ENCODE peak calls at places on chromosome 21, in six cellular contexts. V is effector memory CD4-positive, alpha-beta T cell; K is GM23338; O is endodermal cell; Z is CD8-positive, alpha-beta memory T cell; F is cardiac muscle cell. G is an unnamed sample. For H3K36me3, the result is how much of the 10 kb centered on the place peaks cover.

GRCh38 chr21:16419188-16419874 is 689.5 kb downstream of the USP25 start:
- DNase-seq in O (no peak), V (no peak), F (peak), K (peak), Z (no peak), G (no peak)

GRCh38 chr21:9839011-9839661 is 682.2 kb upstream of the TPTE start:
- DNase-seq in O (no peak), F (no peak), Z (no peak), K (no peak), V (no peak), G (no peak)

GRCh38 chr21:15932681-15933200 is 203.0 kb downstream of the USP25 start:
- DNase-seq in O (no peak), K (no peak), F (no peak), Z (no peak), V (no peak), G (no peak)

GRCh38 chr21:29943885-29944284 is 4.1 kb upstream of the GRIK1 start:
- DNase-seq in F (no peak), K (peak), Z (no peak), V (no peak), O (peak), G (no peak)

GRCh38 chr21:29174607-29175013 is 44.2 kb downstream of the MAP3K7CL start:
- DNase-seq in F (no peak), K (no peak), Z (no peak), O (no peak), V (no peak), G (no peak)

GRCh38 chr21:16536661-16537359 is 807.0 kb downstream of the USP25 start:
- DNase-seq in K (no peak), O (no peak), F (no peak), V (no peak), Z (no peak), G (no peak)

GRCh38 chr21:35920428-35920827 is 139.9 kb downstream of the SETD4 start:
- DNase-seq in K (no peak), O (no peak), Z (no peak), V (no peak), F (no peak), G (no peak)

GRCh38 chr21:14718957-14719356 is 172.8 kb upstream of the SAMSN1 start:
- DNase-seq in F (no peak), K (no peak), O (no peak), V (no peak), Z (no peak), G (no peak)

GRCh38 chr21:36388835-36389234 is 3.6 kb downstream of the CHAF1B start:
- DNase-seq in V (no peak), O (peak), Z (no peak), K (peak), F (no peak), G (peak)

GRCh38 chr21:38804617-38805281 is 980 bp upstream of the ETS2 start:
- DNase-seq in V (no peak), K (peak), O (peak), Z (peak), F (peak), G (no peak)

GRCh38 chr21:37273440-37273839 is 6.3 kb upstream of the VPS26C start:
- DNase-seq in V (no peak), F (no peak), K (peak), Z (no peak), O (no peak), G (no peak)

GRCh38 chr21:24076179-24076578 is 1531.1 kb downstream of the MRPL39 start:
- DNase-seq in O (no peak), K (no peak), Z (no peak), F (no peak), V (no peak), G (no peak)

GRCh38 chr21:18602711-18603110 is 199.1 kb upstream of the TMPRSS15 start:
- DNase-seq in F (no peak), O (no peak), V (no peak), K (no peak), Z (no peak), G (no peak)

GRCh38 chr21:41570791-41571355 is 62.9 kb upstream of the TMPRSS2 start:
- DNase-seq in F (no peak), K (no peak), O (no peak), Z (no peak), V (no peak), G (no peak)

GRCh38 chr21:29265690-29266479 is 32.8 kb upstream of the BACH1 start:
- DNase-seq in F (no peak), Z (no peak), O (no peak), V (no peak), K (no peak), G (no peak)

GRCh38 chr21:18403685-18404084 is at the start of gene TMPRSS15:
- DNase-seq in Z (no peak), K (no peak), O (no peak), F (no peak), V (no peak), G (no peak)

GRCh38 chr21:39004776-39005605 is 178.3 kb downstream of the PSMG1 start:
- DNase-seq in Z (no peak), K (no peak), V (no peak), O (peak), F (no peak), G (no peak)

GRCh38 chr21:39537571-39537970 is 75.2 kb upstream of the B3GALT5 start:
- DNase-seq in V (no peak), O (no peak), Z (no peak), F (no peak), K (peak), G (peak)

GRCh38 chr21:40635336-40635735 is 211.6 kb downstream of the DSCAM start:
- DNase-seq in O (no peak), V (no peak), K (no peak), Z (no peak), F (no peak), G (no peak)

GRCh38 chr21:38768385-38769071 is 37.2 kb upstream of the ETS2 start:
- DNase-seq in F (no peak), K (no peak), V (no peak), O (no peak), Z (no peak), G (no peak)

GRCh38 chr21:46661211-46661625 is 25.7 kb downstream of the PRMT2 start:
- DNase-seq in V (no peak), K (peak), O (peak), Z (peak), F (peak), G (no peak)

GRCh38 chr21:14543983-14544382 is 2.1 kb downstream of the SAMSN1 start:
- DNase-seq in Z (no peak), F (no peak), O (no peak), K (no peak), V (no peak), G (no peak)

GRCh38 chr21:39359382-39359781 is 10.5 kb upstream of the HMGN1 start:
- DNase-seq in V (no peak), Z (no peak), F (no peak), O (no peak), K (no peak), G (no peak)

GRCh38 chr21:38181101-38181500 is 75.7 kb upstream of the KCNJ15 start:
- DNase-seq in K (no peak), V (no peak), O (no peak), Z (no peak), F (no peak), G (no peak)

GRCh38 chr21:36419996-36420395 is 34.8 kb downstream of the CHAF1B start:
- DNase-seq in Z (no peak), V (no peak), O (peak), F (peak), K (peak), G (peak)

GRCh38 chr21:38538353-38538752 is 40.1 kb upstream of the ERG start:
- DNase-seq in Z (no peak), V (no peak), K (no peak), O (no peak), F (no peak), G (no peak)

GRCh38 chr21:26591543-26591942 is 18.5 kb upstream of the CYYR1 start:
- DNase-seq in F (no peak), O (no peak), V (no peak), Z (no peak), K (no peak), G (no peak)

GRCh38 chr21:26583737-26584136 is 10.7 kb upstream of the CYYR1 start:
- DNase-seq in K (peak), O (no peak), Z (no peak), V (no peak), F (no peak), G (no peak)

GRCh38 chr21:26581818-26582217 is 8.7 kb upstream of the CYYR1 start:
- DNase-seq in O (no peak), V (no peak), F (no peak), Z (no peak), K (no peak), G (no peak)

DNA sequence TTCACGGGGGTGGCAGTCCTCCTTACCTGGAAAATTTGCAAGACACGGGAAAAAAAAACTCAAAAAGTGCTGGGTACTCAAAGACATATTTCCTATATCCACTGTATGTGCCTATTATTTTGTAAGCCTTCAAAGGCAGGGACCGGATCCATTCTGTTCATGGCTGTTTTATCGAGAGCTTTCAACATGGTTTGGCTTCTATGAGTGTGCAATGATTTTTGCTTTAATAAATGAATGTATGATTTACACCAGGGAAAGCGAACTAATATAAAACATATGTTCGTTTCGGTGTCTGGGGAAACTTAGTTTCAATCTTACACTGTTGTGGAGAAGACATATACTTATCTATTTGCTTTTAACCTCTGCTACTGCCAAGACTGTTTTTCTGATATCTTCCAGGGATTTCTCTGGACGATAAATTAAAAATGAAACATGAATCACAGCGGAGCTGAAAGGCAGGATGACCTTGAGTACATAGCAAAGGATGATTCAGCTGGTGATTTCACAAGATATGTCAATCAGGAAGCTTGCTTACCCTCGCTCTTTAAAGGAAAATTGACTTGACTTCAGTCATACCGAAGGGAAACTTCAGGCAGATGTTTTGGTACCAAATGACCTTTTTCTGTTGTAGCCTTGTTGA is 14.7 kb upstream of the CYYR1 start:
- DNase-seq in V (no peak), F (no peak), Z (no peak), K (no peak), O (no peak), G (no peak)
- H3K27ac ChIP-seq in V (no peak), F (no peak), Z (no peak), K (no peak), O (no peak), G (no peak)

DNA sequence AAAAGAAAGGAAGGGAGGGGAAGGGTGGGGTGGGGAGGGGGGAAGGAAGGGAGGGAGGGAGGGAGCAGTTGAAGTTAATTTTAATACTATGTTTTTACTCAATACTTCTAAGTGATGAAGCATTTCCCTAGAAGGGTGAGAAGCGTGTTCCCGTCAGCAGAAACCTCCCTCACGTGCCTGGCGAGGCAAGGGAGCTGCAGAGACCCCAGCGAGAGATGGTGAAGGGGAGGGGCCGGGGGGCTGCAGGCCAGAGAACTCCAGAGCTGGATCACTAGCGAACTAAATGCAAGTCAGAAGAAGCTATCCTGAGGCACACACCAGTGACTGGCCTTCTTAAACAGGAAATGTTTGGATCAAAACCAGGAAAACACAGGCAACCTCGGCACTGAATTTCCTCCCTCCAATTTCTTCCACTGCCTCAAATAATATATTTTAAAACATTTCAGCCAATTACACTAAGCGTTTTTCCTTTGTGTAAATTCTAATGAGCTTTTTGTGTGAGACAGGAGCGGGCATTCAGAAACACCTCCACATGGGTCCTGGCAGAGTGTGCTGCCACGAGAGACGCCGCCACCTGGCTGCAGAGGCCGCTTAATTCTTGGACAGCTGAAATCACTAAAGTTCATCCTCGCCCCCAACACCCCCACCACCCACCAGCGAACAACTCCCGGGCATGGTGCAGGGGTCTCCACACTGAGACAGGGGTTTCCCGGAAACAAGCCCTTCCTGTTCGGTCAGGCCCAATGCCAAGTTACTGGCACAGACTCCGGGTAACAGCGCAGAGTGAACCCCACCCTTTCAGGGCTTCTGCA is 17.8 kb downstream of the WDR4 start:
- DNase-seq in F (no peak), Z (no peak), K (no peak), O (peak), V (no peak), G (no peak)
- H3K36me3 ChIP-seq in F (under half), Z (under half), K (under half), O (half or more), V (half or more), G (under half)

GRCh38 chr21:43020771-43021170 is 46.4 kb downstream of the PKNOX1 start:
- DNase-seq in V (no peak), O (no peak), Z (no peak), F (no peak), K (no peak), G (no peak)
- H3K27ac ChIP-seq in V (no peak), O (no peak), Z (no peak), F (no peak), K (no peak), G (no peak)

DNA sequence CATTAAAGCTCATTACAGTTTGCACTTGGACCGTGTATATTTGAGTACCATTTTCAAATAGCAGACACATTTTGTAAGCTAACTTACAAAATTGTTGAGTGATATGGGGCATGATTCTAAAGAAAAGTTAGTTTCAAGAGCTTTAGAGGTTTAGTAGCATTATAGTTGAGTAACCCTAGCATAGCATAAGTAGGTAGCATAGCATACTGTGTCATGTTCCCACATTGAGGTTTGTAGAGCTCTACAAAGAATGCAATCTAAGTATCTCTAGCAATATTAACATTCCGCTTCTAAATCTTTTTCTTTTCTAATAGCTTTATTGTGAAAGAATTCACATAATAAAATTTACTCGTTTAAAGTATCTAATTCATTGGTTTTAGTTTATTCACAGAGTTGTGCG is 92.0 kb downstream of the ITSN1 start:
- DNase-seq in K (no peak), Z (no peak), F (no peak), O (no peak), V (no peak), G (no peak)
- H3K36me3 ChIP-seq in K (under half), Z (under half), F (under half), O (under half), V (under half), G (under half)

DNA sequence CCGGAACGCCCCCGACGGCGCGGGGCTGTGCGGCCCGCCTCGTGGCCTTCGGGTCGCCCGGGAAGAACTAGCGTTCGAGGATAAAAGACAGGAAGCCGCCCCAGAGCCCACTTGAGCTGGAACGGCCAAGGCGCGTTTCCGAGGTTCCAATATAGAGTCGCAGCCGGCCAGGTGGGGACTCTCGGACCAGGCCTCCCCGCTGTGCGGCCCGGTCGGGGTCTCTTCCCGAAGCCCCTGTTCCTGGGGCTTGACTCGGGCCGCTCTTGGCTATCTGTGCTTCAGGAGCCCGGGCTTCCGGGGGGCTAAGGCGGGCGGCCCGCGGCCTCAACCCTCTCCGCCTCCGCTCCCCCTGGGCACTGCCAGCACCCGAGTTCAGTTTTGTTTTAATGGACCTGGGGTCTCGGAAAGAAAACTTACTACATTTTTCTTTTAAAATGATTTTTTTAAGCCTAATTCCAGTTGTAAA is 158.8 kb downstream of the RUNX1 start:
- DNase-seq in F (no peak), Z (no peak), O (no peak), K (peak), V (no peak), G (no peak)
- H3K27ac ChIP-seq in F (no peak), Z (peak), O (no peak), K (no peak), V (peak), G (no peak)

GRCh38 chr21:33561373-33561772 is 18.5 kb downstream of the SON start:
- DNase-seq in O (no peak), K (no peak), V (no peak), F (no peak), Z (no peak), G (no peak)
- H3K36me3 ChIP-seq in O (half or more), K (half or more), V (half or more), F (half or more), Z (under half), G (under half)

GRCh38 chr21:45364464-45365185 is 40.3 kb upstream of the COL18A1 start:
- DNase-seq in V (no peak), O (peak), Z (no peak), F (no peak), K (no peak), G (no peak)
- H3K27ac ChIP-seq in V (no peak), O (peak), Z (peak), F (no peak), K (no peak), G (no peak)

DNA sequence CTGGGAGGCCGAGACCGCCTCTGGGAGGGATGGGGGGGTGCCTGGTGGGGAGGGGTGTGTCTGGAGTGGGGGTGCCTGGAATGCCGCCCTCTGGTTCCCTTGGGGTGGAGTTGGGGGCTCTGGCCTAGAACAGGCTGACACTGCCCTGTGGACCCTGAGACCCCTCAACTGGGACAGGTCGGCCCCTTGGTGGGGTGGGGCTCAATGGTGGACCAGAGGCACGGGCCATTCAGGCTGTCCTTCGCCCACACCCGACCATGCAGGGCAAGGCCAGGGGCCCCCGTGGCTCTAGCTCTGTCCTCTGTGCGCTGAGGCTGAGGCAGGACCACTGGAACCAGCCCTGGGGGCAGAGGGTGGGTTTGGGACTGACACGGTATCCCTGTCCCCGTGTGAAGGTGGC is 14.7 kb downstream of the PFKL start:
- DNase-seq in Z (no peak), K (no peak), V (no peak), O (no peak), F (no peak), G (no peak)
- H3K36me3 ChIP-seq in Z (under half), K (under half), V (half or more), O (under half), F (under half), G (under half)

GRCh38 chr21:26570203-26570602 is 2.9 kb downstream of the CYYR1 start:
- DNase-seq in V (no peak), O (no peak), Z (no peak), F (no peak), K (peak), G (no peak)
- H3K27ac ChIP-seq in V (no peak), O (no peak), Z (no peak), F (no peak), K (no peak), G (no peak)

GRCh38 chr21:43800566-43800965 is 11.2 kb downstream of the RRP1 start:
- DNase-seq in V (no peak), F (no peak), Z (no peak), K (no peak), O (no peak), G (no peak)

GRCh38 chr21:43800124-43800523 is 10.7 kb downstream of the RRP1 start:
- DNase-seq in K (no peak), O (no peak), Z (no peak), F (no peak), V (no peak), G (no peak)

GRCh38 chr21:43799301-43799840 is 10.0 kb downstream of the RRP1 start:
- DNase-seq in K (no peak), O (no peak), Z (no peak), V (no peak), F (no peak), G (no peak)

GRCh38 chr21:43797415-43797814 is 8.0 kb downstream of the RRP1 start:
- DNase-seq in F (no peak), V (no peak), O (no peak), K (no peak), Z (no peak), G (no peak)

GRCh38 chr21:43797925-43798715 is 8.7 kb downstream of the RRP1 start:
- DNase-seq in V (no peak), K (no peak), Z (no peak), F (no peak), O (no peak), G (no peak)
- H3K36me3 ChIP-seq in V (half or more), K (under half), Z (under half), F (under half), O (half or more), G (half or more)

G was measured in iPS DF 6.9.